ENCODE peak calls at places on chromosomes 12 and 14, in four cellular contexts. L, W, V and S are unnamed samples.
A peak's percentile ranks its signal among the peaks of the same experiment; 100 is the strongest.

GRCh38 chr12:26704684-26705475 is 128.1 kb downstream of the ITPR2 start:
- DNase-seq in V (no peak), W (no peak), L (no peak), S (no peak)

GRCh38 chr12:42631507-42631906 is 42.0 kb upstream of the PRICKLE1 start:
- DNase-seq in V (no peak), L (no peak), W (no peak), S (no peak)

GRCh38 chr14:105126126-105126969 is 42.2 kb downstream of the JAG2 start:
- DNase-seq in V (no peak), L (no peak), W (no peak), S (no peak)

GRCh38 chr14:73744874-73745529 is 30.8 kb upstream of the PNMA1 start:
- DNase-seq in W (no peak), L (no peak), V (no peak), S (no peak)

GRCh38 chr12:103799504-103800251 is 41.4 kb downstream of the NT5DC3 start:
- DNase-seq in L (no peak), V (no peak), W (no peak), S (no peak)

GRCh38 chr12:1835178-1836131 is 15.1 kb downstream of the LRTM2 start:
- DNase-seq in L (no peak), V (no peak), W (no peak), S (no peak)

GRCh38 chr12:132622437-132623071 is 4.0 kb downstream of the P2RX2 start:
- DNase-seq in W (no peak), V (no peak), L (no peak), S (no peak)

GRCh38 chr14:25833341-25834121 is 764.3 kb downstream of the NOVA1 start:
- DNase-seq in V (peak; percentile 65), L (peak; percentile 31), W (no peak), S (peak; percentile 57)

GRCh38 chr12:76288218-76288617 is 60.0 kb downstream of the BBS10 start:
- DNase-seq in W (no peak), L (no peak), V (no peak), S (no peak)

GRCh38 chr12:2836576-2836975 is 1.7 kb upstream of the NRIP2 start:
- DNase-seq in V (no peak), L (no peak), W (no peak), S (no peak)